ENCODE peak calls at places on chromosomes 12 and 14, in eight cellular contexts. O, A, M, K, U, E, Q and N are unnamed samples.

GRCh38 chr12:13178568-13179158 is 17.9 kb upstream of the EMP1 start:
- DNase-seq in O (no peak), A (peak; percentile 18), M (no peak), K (no peak), U (no peak), E (no peak), Q (no peak), N (no peak)

GRCh38 chr12:42332301-42332894 is 6.4 kb downstream of the PPHLN1 start:
- DNase-seq in O (peak; percentile 67), A (peak; percentile 61), M (peak; percentile 67), K (no peak), U (peak; percentile 30), E (no peak), Q (peak; percentile 59), N (peak; percentile 26)

GRCh38 chr12:28242129-28242887 is 52.1 kb downstream of the CCDC91 start:
- DNase-seq in O (no peak), A (no peak), M (no peak), K (peak; percentile 44), U (no peak), E (no peak), Q (no peak), N (no peak)

GRCh38 chr12:130459916-130460315 is 122.2 kb downstream of the PIWIL1 start:
- DNase-seq in O (no peak), A (no peak), M (no peak), K (peak; percentile 77), U (no peak), E (no peak), Q (no peak), N (no peak)

GRCh38 chr12:57454566-57455373 is at the start of gene INHBE:
- DNase-seq in O (peak; percentile 95), A (peak; percentile 72), M (no peak), K (peak; percentile 97), U (no peak), E (peak; percentile 39), Q (no peak), N (no peak)

GRCh38 chr14:61461808-61462275 is 140.5 kb downstream of the PRKCH start:
- DNase-seq in O (peak; percentile 85), A (peak; percentile 80), M (peak; percentile 80), K (peak; percentile 65), U (peak; percentile 59), E (peak; percentile 48), Q (peak; percentile 39), N (peak; percentile 63)

GRCh38 chr12:26971963-26972362 is 33.7 kb downstream of the FGFR1OP2 start:
- DNase-seq in O (no peak), A (no peak), M (no peak), K (no peak), U (no peak), E (no peak), Q (peak; percentile 82), N (no peak)

GRCh38 chr12:102956738-102957338 is 636 bp upstream of the ASCL1 start:
- DNase-seq in O (no peak), A (no peak), M (no peak), K (no peak), U (no peak), E (no peak), Q (no peak), N (no peak)

GRCh38 chr12:93429448-93429847 is 12.3 kb downstream of the UBE2N start:
- DNase-seq in O (no peak), A (no peak), M (no peak), K (no peak), U (no peak), E (no peak), Q (no peak), N (peak; percentile 39)

GRCh38 chr14:52021971-52022600 is 32.7 kb downstream of the RTRAF start:
- DNase-seq in O (no peak), A (peak; percentile 54), M (peak; percentile 89), K (no peak), U (no peak), E (no peak), Q (no peak), N (peak; percentile 31)

GRCh38 chr14:95397325-95397724 is 77.6 kb upstream of the CLMN start:
- DNase-seq in O (no peak), A (no peak), M (no peak), K (no peak), U (no peak), E (no peak), Q (no peak), N (no peak)

GRCh38 chr12:116319851-116320621 is 42.5 kb upstream of the MED13L start:
- DNase-seq in O (peak; percentile 93), A (peak; percentile 91), M (peak; percentile 72), K (no peak), U (peak; percentile 41), E (no peak), Q (peak; percentile 10), N (peak; percentile 86)

GRCh38 chr12:10719482-10719881 is 3.6 kb downstream of the YBX3 start:
- DNase-seq in O (no peak), A (no peak), M (peak; percentile 60), K (no peak), U (no peak), E (no peak), Q (no peak), N (no peak)

GRCh38 chr12:115963030-115963480 is 314.4 kb downstream of the MED13L start:
- DNase-seq in O (peak; percentile 62), A (peak; percentile 84), M (no peak), K (no peak), U (no peak), E (no peak), Q (no peak), N (peak; percentile 17)

GRCh38 chr12:51976376-51977160 is 25.1 kb downstream of the ACVR1B start:
- DNase-seq in O (peak; percentile 23), A (peak; percentile 73), M (peak; percentile 65), K (no peak), U (no peak), E (no peak), Q (no peak), N (no peak)

GRCh38 chr14:87824261-87824660 is 168.7 kb downstream of the GALC start:
- DNase-seq in O (no peak), A (no peak), M (no peak), K (no peak), U (no peak), E (no peak), Q (no peak), N (no peak)

GRCh38 chr14:37483672-37484071 is 111.4 kb downstream of the FOXA1 start:
- DNase-seq in O (no peak), A (no peak), M (no peak), K (no peak), U (no peak), E (no peak), Q (no peak), N (no peak)
- H3K4me3 ChIP-seq in O (no peak overlapping the region), A (no peak overlapping the region), M (no peak overlapping the region), K (no peak overlapping the region), U (no peak overlapping the region), E (no peak overlapping the region), Q (no peak overlapping the region), N (no peak overlapping the region)

GRCh38 chr12:124872068-124872719 is 8.5 kb upstream of the SCARB1 start:
- DNase-seq in O (no peak), A (no peak), M (no peak), K (no peak), U (no peak), E (no peak), Q (no peak), N (no peak)
- H3K9ac ChIP-seq in O (no peak overlapping the region), A (no peak overlapping the region), M (no peak overlapping the region), K (no peak overlapping the region), U (no peak overlapping the region), E (no peak overlapping the region), Q (no peak overlapping the region), N (no peak overlapping the region)

GRCh38 chr12:68237068-68237467 is 11.5 kb upstream of the IL26 start:
- DNase-seq in O (peak; percentile 44), A (no peak), M (no peak), K (no peak), U (no peak), E (no peak), Q (no peak), N (no peak)

GRCh38 chr12:68234140-68234539 is 8.5 kb upstream of the IL26 start:
- DNase-seq in O (no peak), A (no peak), M (no peak), K (no peak), U (no peak), E (no peak), Q (no peak), N (no peak)

GRCh38 chr12:68235576-68235975 is 10.0 kb upstream of the IL26 start:
- DNase-seq in O (peak; percentile 34), A (no peak), M (no peak), K (no peak), U (no peak), E (no peak), Q (no peak), N (no peak)

GRCh38 chr12:68237523-68238070 is 12.0 kb upstream of the IL26 start:
- DNase-seq in O (no peak), A (no peak), M (no peak), K (no peak), U (no peak), E (no peak), Q (no peak), N (no peak)

GRCh38 chr12:68236421-68237059 is 10.9 kb upstream of the IL26 start:
- DNase-seq in O (no peak), A (no peak), M (peak; percentile 20), K (no peak), U (no peak), E (peak; percentile 67), Q (peak; percentile 83), N (peak; percentile 40)
- H3K4me3 ChIP-seq in O (no peak overlapping the region), A (peak overlapping the region; percentile 57), M (no peak overlapping the region), K (no peak overlapping the region), U (peak overlapping the region; percentile 19), E (no peak overlapping the region), Q (peak overlapping the region; percentile 60), N (no peak overlapping the region)

GRCh38 chr14:21101802-21102413 is 1.0 kb downstream of the TMEM253 start:
- DNase-seq in O (no peak), A (no peak), M (no peak), K (peak; percentile 47), U (no peak), E (no peak), Q (no peak), N (no peak)

GRCh38 chr14:21102472-21103164 is 1.8 kb downstream of the TMEM253 start:
- DNase-seq in O (no peak), A (no peak), M (no peak), K (peak; percentile 73), U (peak; percentile 72), E (no peak), Q (no peak), N (no peak)

GRCh38 chr14:21104448-21105060 is 3.7 kb downstream of the TMEM253 start:
- DNase-seq in O (peak; percentile 81), A (peak; percentile 89), M (peak; percentile 78), K (peak; percentile 92), U (peak; percentile 85), E (peak; percentile 78), Q (peak; percentile 65), N (peak; percentile 74)

GRCh38 chr14:21103710-21104447 is 3.0 kb downstream of the TMEM253 start:
- DNase-seq in O (peak; percentile 96), A (peak; percentile 98), M (peak; percentile 94), K (peak; percentile 98), U (peak; percentile 96), E (peak; percentile 96), Q (peak; percentile 89), N (peak; percentile 94)

DNA sequence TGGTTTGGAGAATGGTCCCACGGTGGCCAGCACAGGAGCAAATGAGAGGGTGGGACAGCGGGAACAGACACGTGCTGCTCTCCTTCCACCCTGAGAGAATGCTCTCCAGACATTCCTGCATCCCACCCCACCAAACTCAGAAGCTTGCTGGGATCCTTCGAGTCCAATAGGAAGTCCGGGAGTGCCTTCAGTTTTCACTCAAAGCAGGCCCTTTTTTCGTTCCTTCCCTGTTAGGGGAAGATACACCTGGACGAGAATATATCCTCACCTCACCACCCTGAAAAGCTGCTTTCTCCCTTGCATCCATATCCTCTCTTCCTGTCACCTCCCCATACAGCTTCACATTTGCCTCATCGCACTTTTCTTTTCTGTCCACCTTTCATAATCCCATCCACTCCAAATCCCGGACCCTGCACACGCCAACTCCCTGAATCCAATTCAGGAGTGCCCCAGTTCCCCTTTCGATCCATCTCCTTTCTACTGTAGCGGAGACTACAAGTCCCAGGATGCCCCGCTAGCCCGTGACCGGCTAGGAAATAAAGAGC is 2.4 kb downstream of the TMEM253 start:
- DNase-seq in O (no peak), A (no peak), M (no peak), K (no peak), U (no peak), E (no peak), Q (no peak), N (no peak)
- H3K9ac ChIP-seq in O (peak overlapping the region; percentile 99), A (peak overlapping the region; percentile 99), M (peak overlapping the region; percentile 97), K (peak overlapping the region; percentile 96), U (peak overlapping the region; percentile 82), E (peak overlapping the region; percentile 85), Q (peak overlapping the region; percentile 97), N (peak overlapping the region; percentile 75)